ENCODE peak calls at places on chromosomes 1 and 21, in nine cellular contexts. One of them, this sample, is unnamed.

GRCh38 chr1:68782890-68783289 is 286.0 kb upstream of the DEPDC1 start:
- DNase-seq in stomach: no peak
- DNase-seq in A549: no peak
- DNase-seq in heart left ventricle: no peak
- DNase-seq in lower leg skin: no peak
- DNase-seq in uterus: no peak
- DNase-seq in tibial nerve: no peak
- DNase-seq in erythroblast: no peak
- DNase-seq in esophagus squamous epithelium: no peak
- DNase-seq in this sample: no peak

GRCh38 chr1:112935474-112936289 is 20.3 kb downstream of the SLC16A1 start:
- DNase-seq in stomach: no peak
- DNase-seq in A549: peak; percentile 38
- DNase-seq in heart left ventricle: no peak
- DNase-seq in lower leg skin: no peak
- DNase-seq in uterus: no peak
- DNase-seq in tibial nerve: no peak
- DNase-seq in erythroblast: peak; percentile 46
- DNase-seq in esophagus squamous epithelium: no peak
- DNase-seq in this sample: no peak

GRCh38 chr1:1927751-1928150 is 8.7 kb upstream of the TMEM52 start:
- DNase-seq in stomach: no peak
- DNase-seq in A549: no peak
- DNase-seq in heart left ventricle: no peak
- DNase-seq in lower leg skin: no peak
- DNase-seq in uterus: no peak
- DNase-seq in tibial nerve: no peak
- DNase-seq in erythroblast: no peak
- DNase-seq in esophagus squamous epithelium: no peak
- DNase-seq in this sample: no peak

GRCh38 chr21:42313501-42313969 is 1.7 kb downstream of the TFF3 start:
- DNase-seq in stomach: peak; percentile 53
- DNase-seq in A549: no peak
- DNase-seq in heart left ventricle: peak; percentile 43
- DNase-seq in lower leg skin: peak; percentile 83
- DNase-seq in uterus: no peak
- DNase-seq in tibial nerve: no peak
- DNase-seq in erythroblast: no peak
- DNase-seq in esophagus squamous epithelium: no peak
- DNase-seq in this sample: no peak

GRCh38 chr1:50139339-50139738 is 30.6 kb downstream of the ELAVL4 start:
- DNase-seq in stomach: no peak
- DNase-seq in A549: no peak
- DNase-seq in heart left ventricle: no peak
- DNase-seq in lower leg skin: no peak
- DNase-seq in uterus: no peak
- DNase-seq in tibial nerve: no peak
- DNase-seq in erythroblast: no peak
- DNase-seq in esophagus squamous epithelium: no peak
- DNase-seq in this sample: no peak

GRCh38 chr21:38269567-38269917 is 12.8 kb downstream of the KCNJ15 start:
- DNase-seq in stomach: no peak
- DNase-seq in A549: no peak
- DNase-seq in heart left ventricle: no peak
- DNase-seq in lower leg skin: no peak
- DNase-seq in uterus: no peak
- DNase-seq in tibial nerve: no peak
- DNase-seq in erythroblast: no peak
- DNase-seq in esophagus squamous epithelium: no peak
- DNase-seq in this sample: no peak

GRCh38 chr1:174519845-174520244 is 72.1 kb downstream of the GPR52 start:
- DNase-seq in stomach: no peak
- DNase-seq in A549: no peak
- DNase-seq in heart left ventricle: peak; percentile 45
- DNase-seq in lower leg skin: no peak
- DNase-seq in uterus: no peak
- DNase-seq in tibial nerve: no peak
- DNase-seq in erythroblast: no peak
- DNase-seq in esophagus squamous epithelium: no peak
- DNase-seq in this sample: no peak

GRCh38 chr1:87179076-87179475 is 149.6 kb upstream of the LMO4 start:
- DNase-seq in stomach: no peak
- DNase-seq in A549: no peak
- DNase-seq in heart left ventricle: no peak
- DNase-seq in lower leg skin: no peak
- DNase-seq in uterus: no peak
- DNase-seq in tibial nerve: no peak
- DNase-seq in erythroblast: no peak
- DNase-seq in esophagus squamous epithelium: no peak
- DNase-seq in this sample: no peak

GRCh38 chr1:20058531-20058930 is 11.5 kb upstream of the PLA2G5 start:
- DNase-seq in stomach: no peak
- DNase-seq in A549: no peak
- DNase-seq in heart left ventricle: peak; percentile 45
- DNase-seq in lower leg skin: no peak
- DNase-seq in uterus: no peak
- DNase-seq in tibial nerve: no peak
- DNase-seq in erythroblast: no peak
- DNase-seq in esophagus squamous epithelium: no peak
- DNase-seq in this sample: no peak

GRCh38 chr1:76666499-76666898 is 200.8 kb upstream of the ST6GALNAC5 start:
- DNase-seq in stomach: no peak
- DNase-seq in A549: no peak
- DNase-seq in heart left ventricle: no peak
- DNase-seq in lower leg skin: no peak
- DNase-seq in uterus: no peak
- DNase-seq in tibial nerve: no peak
- DNase-seq in erythroblast: no peak
- DNase-seq in esophagus squamous epithelium: no peak
- DNase-seq in this sample: no peak

GRCh38 chr1:18859560-18859959 is at the start of gene TAS1R2:
- DNase-seq in stomach: no peak
- DNase-seq in A549: no peak
- DNase-seq in heart left ventricle: no peak
- DNase-seq in lower leg skin: no peak
- DNase-seq in uterus: no peak
- DNase-seq in tibial nerve: no peak
- DNase-seq in erythroblast: no peak
- DNase-seq in esophagus squamous epithelium: no peak
- DNase-seq in this sample: no peak

GRCh38 chr1:23403038-23403336 is 21.6 kb downstream of the TCEA3 start:
- DNase-seq in stomach: peak; percentile 31
- DNase-seq in A549: peak; percentile 76
- DNase-seq in heart left ventricle: peak; percentile 51
- DNase-seq in lower leg skin: no peak
- DNase-seq in uterus: peak; percentile 44
- DNase-seq in tibial nerve: peak; percentile 14
- DNase-seq in erythroblast: no peak
- DNase-seq in esophagus squamous epithelium: no peak
- DNase-seq in this sample: no peak

GRCh38 chr21:29601072-29601471 is 302.4 kb downstream of the BACH1 start:
- DNase-seq in stomach: no peak
- DNase-seq in A549: no peak
- DNase-seq in heart left ventricle: no peak
- DNase-seq in lower leg skin: no peak
- DNase-seq in uterus: no peak
- DNase-seq in tibial nerve: no peak
- DNase-seq in erythroblast: no peak
- DNase-seq in esophagus squamous epithelium: no peak
- DNase-seq in this sample: no peak

GRCh38 chr21:42238185-42238934 is 19.4 kb downstream of the ABCG1 start:
- DNase-seq in stomach: no peak
- DNase-seq in A549: no peak
- DNase-seq in heart left ventricle: no peak
- DNase-seq in lower leg skin: no peak
- DNase-seq in uterus: no peak
- DNase-seq in tibial nerve: no peak
- DNase-seq in erythroblast: no peak
- DNase-seq in esophagus squamous epithelium: no peak
- DNase-seq in this sample: no peak

GRCh38 chr1:30823627-30823968 is 66.0 kb upstream of the LAPTM5 start:
- DNase-seq in stomach: no peak
- DNase-seq in A549: no peak
- DNase-seq in heart left ventricle: no peak
- DNase-seq in lower leg skin: no peak
- DNase-seq in uterus: no peak
- DNase-seq in tibial nerve: no peak
- DNase-seq in erythroblast: no peak
- DNase-seq in esophagus squamous epithelium: no peak
- DNase-seq in this sample: no peak

GRCh38 chr1:30822006-30822405 is 64.4 kb upstream of the LAPTM5 start:
- DNase-seq in stomach: no peak
- DNase-seq in A549: no peak
- DNase-seq in heart left ventricle: no peak
- DNase-seq in lower leg skin: no peak
- DNase-seq in uterus: no peak
- DNase-seq in tibial nerve: no peak
- DNase-seq in erythroblast: no peak
- DNase-seq in esophagus squamous epithelium: no peak
- DNase-seq in this sample: no peak

GRCh38 chr1:30824736-30825429 is 67.3 kb upstream of the LAPTM5 start:
- DNase-seq in stomach: no peak
- DNase-seq in A549: no peak
- DNase-seq in heart left ventricle: no peak
- DNase-seq in lower leg skin: no peak
- DNase-seq in uterus: no peak
- DNase-seq in tibial nerve: no peak
- DNase-seq in erythroblast: no peak
- DNase-seq in esophagus squamous epithelium: no peak
- DNase-seq in this sample: no peak

GRCh38 chr1:30822966-30823581 is 65.5 kb upstream of the LAPTM5 start:
- DNase-seq in stomach: no peak
- DNase-seq in A549: no peak
- DNase-seq in heart left ventricle: no peak
- DNase-seq in lower leg skin: no peak
- DNase-seq in uterus: no peak
- DNase-seq in tibial nerve: no peak
- DNase-seq in erythroblast: no peak
- DNase-seq in esophagus squamous epithelium: no peak
- DNase-seq in this sample: no peak

GRCh38 chr1:30823969-30824735 is 66.6 kb upstream of the LAPTM5 start:
- DNase-seq in stomach: peak; percentile 95
- DNase-seq in A549: peak; percentile 98
- DNase-seq in heart left ventricle: peak; percentile 97
- DNase-seq in lower leg skin: peak; percentile 98
- DNase-seq in uterus: peak; percentile 98
- DNase-seq in tibial nerve: peak; percentile 93
- DNase-seq in erythroblast: peak; percentile 89
- DNase-seq in esophagus squamous epithelium: peak; percentile 52
- DNase-seq in this sample: peak; percentile 95
- TF ChIP-seq POLR2A in stomach: peak; percentile 68
- TF ChIP-seq POLR2A in A549: peak; percentile 57
- TF ChIP-seq POLR2A in heart left ventricle: peak; percentile 35
- TF ChIP-seq POLR2A in lower leg skin: no peak
- TF ChIP-seq POLR2A in uterus: peak; percentile 98
- TF ChIP-seq POLR2A in tibial nerve: peak; percentile 27
- TF ChIP-seq POLR2A in erythroblast: peak; percentile 74
- TF ChIP-seq POLR2A in esophagus squamous epithelium: peak; percentile 53
- TF ChIP-seq POLR2A in this sample: peak; percentile 70

GRCh38 chr1:248872752-248873408 is 14.0 kb upstream of the ZNF692 start:
- DNase-seq in stomach: peak; percentile 51
- DNase-seq in A549: peak; percentile 82
- DNase-seq in heart left ventricle: peak; percentile 66
- DNase-seq in lower leg skin: peak; percentile 94
- DNase-seq in uterus: peak; percentile 70
- DNase-seq in tibial nerve: peak; percentile 34
- DNase-seq in erythroblast: peak; percentile 87
- DNase-seq in esophagus squamous epithelium: no peak
- DNase-seq in this sample: peak; percentile 79
- TF ChIP-seq POLR2A in stomach: no peak
- TF ChIP-seq POLR2A in A549: peak; percentile 30
- TF ChIP-seq POLR2A in heart left ventricle: no peak
- TF ChIP-seq POLR2A in lower leg skin: no peak
- TF ChIP-seq POLR2A in uterus: no peak
- TF ChIP-seq POLR2A in tibial nerve: no peak
- TF ChIP-seq POLR2A in erythroblast: no peak
- TF ChIP-seq POLR2A in esophagus squamous epithelium: no peak
- TF ChIP-seq POLR2A in this sample: no peak

DNA sequence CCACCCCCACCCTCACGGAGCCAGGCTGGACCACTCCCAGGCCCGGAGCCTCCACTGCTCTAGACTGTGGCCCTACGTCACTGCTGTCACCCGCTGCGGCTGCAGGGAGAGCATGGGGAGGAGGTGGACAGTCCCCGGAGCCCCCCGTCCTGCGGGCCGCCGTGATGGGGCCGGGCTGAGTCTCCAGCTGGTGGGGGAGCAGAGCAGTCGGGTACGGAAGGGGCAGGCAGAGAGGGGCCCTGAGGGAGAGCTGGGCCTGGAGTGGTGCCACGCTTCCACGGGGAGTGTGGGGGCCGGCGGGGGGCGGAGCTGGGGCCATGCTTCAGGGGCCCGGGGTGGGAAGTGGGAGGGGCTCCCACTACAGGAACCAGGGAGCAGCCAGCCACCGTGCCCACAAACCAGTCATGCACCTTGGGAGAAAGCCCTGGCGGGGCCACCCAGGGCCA is 98.9 kb upstream of the KCNK1 start:
- DNase-seq in stomach: no peak
- DNase-seq in A549: no peak
- DNase-seq in heart left ventricle: no peak
- DNase-seq in lower leg skin: no peak
- DNase-seq in uterus: no peak
- DNase-seq in tibial nerve: no peak
- DNase-seq in erythroblast: no peak
- DNase-seq in esophagus squamous epithelium: no peak
- DNase-seq in this sample: no peak
- TF ChIP-seq POLR2A in stomach: no peak
- TF ChIP-seq POLR2A in A549: no peak
- TF ChIP-seq POLR2A in heart left ventricle: no peak
- TF ChIP-seq POLR2A in lower leg skin: no peak
- TF ChIP-seq POLR2A in uterus: no peak
- TF ChIP-seq POLR2A in tibial nerve: no peak
- TF ChIP-seq POLR2A in erythroblast: no peak
- TF ChIP-seq POLR2A in esophagus squamous epithelium: no peak
- TF ChIP-seq POLR2A in this sample: no peak

GRCh38 chr21:36834192-36834591 is 132.3 kb downstream of the HLCS start:
- DNase-seq in stomach: no peak
- DNase-seq in A549: no peak
- DNase-seq in heart left ventricle: no peak
- DNase-seq in lower leg skin: no peak
- DNase-seq in uterus: no peak
- DNase-seq in tibial nerve: no peak
- DNase-seq in erythroblast: no peak
- DNase-seq in esophagus squamous epithelium: no peak
- DNase-seq in this sample: no peak

GRCh38 chr21:36839123-36839522 is 127.3 kb downstream of the HLCS start:
- DNase-seq in stomach: no peak
- DNase-seq in A549: no peak
- DNase-seq in heart left ventricle: no peak
- DNase-seq in lower leg skin: no peak
- DNase-seq in uterus: no peak
- DNase-seq in tibial nerve: no peak
- DNase-seq in erythroblast: no peak
- DNase-seq in esophagus squamous epithelium: no peak
- DNase-seq in this sample: no peak

GRCh38 chr21:36839735-36840134 is 126.7 kb downstream of the HLCS start:
- DNase-seq in stomach: no peak
- DNase-seq in A549: no peak
- DNase-seq in heart left ventricle: no peak
- DNase-seq in lower leg skin: no peak
- DNase-seq in uterus: no peak
- DNase-seq in tibial nerve: no peak
- DNase-seq in erythroblast: no peak
- DNase-seq in esophagus squamous epithelium: no peak
- DNase-seq in this sample: no peak

GRCh38 chr21:36830041-36830440 is 131.1 kb downstream of the SIM2 start:
- DNase-seq in stomach: no peak
- DNase-seq in A549: no peak
- DNase-seq in heart left ventricle: no peak
- DNase-seq in lower leg skin: no peak
- DNase-seq in uterus: no peak
- DNase-seq in tibial nerve: no peak
- DNase-seq in erythroblast: no peak
- DNase-seq in esophagus squamous epithelium: no peak
- DNase-seq in this sample: no peak

GRCh38 chr21:36835383-36835795 is 131.1 kb downstream of the HLCS start:
- DNase-seq in stomach: no peak
- DNase-seq in A549: no peak
- DNase-seq in heart left ventricle: peak; percentile 60
- DNase-seq in lower leg skin: no peak
- DNase-seq in uterus: no peak
- DNase-seq in tibial nerve: no peak
- DNase-seq in erythroblast: no peak
- DNase-seq in esophagus squamous epithelium: no peak
- DNase-seq in this sample: no peak
- TF ChIP-seq POLR2A in stomach: no peak
- TF ChIP-seq POLR2A in A549: no peak
- TF ChIP-seq POLR2A in heart left ventricle: no peak
- TF ChIP-seq POLR2A in lower leg skin: no peak
- TF ChIP-seq POLR2A in uterus: no peak
- TF ChIP-seq POLR2A in tibial nerve: no peak
- TF ChIP-seq POLR2A in erythroblast: no peak
- TF ChIP-seq POLR2A in esophagus squamous epithelium: no peak
- TF ChIP-seq POLR2A in this sample: no peak

This sample was measured in suprapubic skin.